ENCODE peak calls at places on chromosomes 6 and 20, in seven cellular contexts. E is kidney, H is ovary, G is BJ, R is tibial nerve, P is Calu3, B is K562. D is an unnamed sample.
A peak's percentile ranks its signal among the peaks of the same experiment; 100 is the strongest.

GRCh38 chr6:43981363-43981990 is 145.8 kb downstream of the MRPL14 start:
- DNase-seq in H (no peak), G (no peak), B (no peak), E (no peak), P (no peak), R (no peak), D (no peak)

GRCh38 chr20:20130399-20130798 is 78.1 kb downstream of the CFAP61 start:
- DNase-seq in G (no peak), R (no peak), P (no peak), H (no peak), B (no peak), E (no peak), D (no peak)

GRCh38 chr6:27836783-27837635 is 75.2 kb downstream of the OR2B2 start:
- DNase-seq in H (peak; percentile 64), E (no peak), G (peak; percentile 50), B (peak; percentile 75), R (peak; percentile 61), P (peak; percentile 64), D (peak; percentile 57)

GRCh38 chr6:154500769-154501171 is 9.7 kb downstream of the CNKSR3 start:
- DNase-seq in P (no peak), E (no peak), R (no peak), G (no peak), H (no peak), B (peak; percentile 57), D (no peak)

GRCh38 chr6:84052204-84052882 is 18.8 kb downstream of the MRAP2 start:
- DNase-seq in P (no peak), B (peak; percentile 82), E (peak; percentile 95), G (no peak), R (peak; percentile 71), H (peak; percentile 51), D (no peak)

GRCh38 chr20:62660768-62661167 is 18.5 kb downstream of the SLCO4A1 start:
- DNase-seq in E (no peak), G (no peak), B (no peak), P (no peak), R (no peak), H (peak; percentile 50), D (no peak)

GRCh38 chr20:57464642-57465211 is 60.2 kb downstream of the CTCFL start:
- DNase-seq in B (peak; percentile 67), H (no peak), P (peak; percentile 53), G (no peak), R (no peak), E (peak; percentile 35), D (peak; percentile 82)

GRCh38 chr20:17990278-17990972 is 21.6 kb downstream of the MGME1 start:
- DNase-seq in H (no peak), P (no peak), G (no peak), E (no peak), B (no peak), R (no peak), D (no peak)

GRCh38 chr6:98433325-98433724 is 401.0 kb upstream of the POU3F2 start:
- DNase-seq in B (no peak), H (no peak), P (no peak), G (no peak), R (no peak), E (no peak), D (no peak)

GRCh38 chr6:44262467-44263356 is 2.6 kb downstream of the NFKBIE start:
- DNase-seq in H (no peak), B (no peak), R (no peak), G (no peak), E (no peak), P (no peak), D (no peak)

GRCh38 chr6:55433446-55434130 is 106.3 kb downstream of the GFRAL start:
- DNase-seq in B (no peak), G (no peak), H (no peak), P (no peak), R (no peak), E (no peak), D (no peak)

GRCh38 chr20:63521602-63522001 is 1.0 kb downstream of the PPDPF start:
- DNase-seq in R (no peak), B (no peak), G (no peak), P (no peak), H (no peak), E (peak; percentile 85), D (peak; percentile 44)

GRCh38 chr6:126180585-126180984 is 159.3 kb upstream of the CENPW start:
- DNase-seq in H (no peak), E (no peak), B (no peak), R (no peak), P (peak; percentile 41), G (peak; percentile 57), D (no peak)

GRCh38 chr6:119856136-119856535 is 506.6 kb upstream of the MAN1A1 start:
- DNase-seq in G (no peak), R (no peak), P (no peak), B (no peak), H (no peak), E (no peak), D (no peak)

GRCh38 chr20:997016-997415 is 5.1 kb downstream of the RSPO4 start:
- DNase-seq in G (no peak), P (no peak), H (no peak), R (no peak), E (no peak), B (no peak), D (peak; percentile 2)

GRCh38 chr20:13990465-13990864 is at the start of gene SEL1L2:
- DNase-seq in R (no peak), B (no peak), E (no peak), H (no peak), G (no peak), P (no peak), D (no peak)

GRCh38 chr6:21604081-21604480 is 10.5 kb downstream of the SOX4 start:
- DNase-seq in E (no peak), H (no peak), P (no peak), R (no peak), G (no peak), B (no peak), D (no peak)

GRCh38 chr6:21601341-21601740 is 7.8 kb downstream of the SOX4 start:
- DNase-seq in G (no peak), E (no peak), B (no peak), R (no peak), P (no peak), H (no peak), D (no peak)

GRCh38 chr6:21599074-21599639 is 5.6 kb downstream of the SOX4 start:
- DNase-seq in E (no peak), G (no peak), H (no peak), R (no peak), B (no peak), P (no peak), D (no peak)

GRCh38 chr6:21603516-21603952 is 10.0 kb downstream of the SOX4 start:
- DNase-seq in P (no peak), G (no peak), H (no peak), B (no peak), R (no peak), E (no peak), D (no peak)

DNA sequence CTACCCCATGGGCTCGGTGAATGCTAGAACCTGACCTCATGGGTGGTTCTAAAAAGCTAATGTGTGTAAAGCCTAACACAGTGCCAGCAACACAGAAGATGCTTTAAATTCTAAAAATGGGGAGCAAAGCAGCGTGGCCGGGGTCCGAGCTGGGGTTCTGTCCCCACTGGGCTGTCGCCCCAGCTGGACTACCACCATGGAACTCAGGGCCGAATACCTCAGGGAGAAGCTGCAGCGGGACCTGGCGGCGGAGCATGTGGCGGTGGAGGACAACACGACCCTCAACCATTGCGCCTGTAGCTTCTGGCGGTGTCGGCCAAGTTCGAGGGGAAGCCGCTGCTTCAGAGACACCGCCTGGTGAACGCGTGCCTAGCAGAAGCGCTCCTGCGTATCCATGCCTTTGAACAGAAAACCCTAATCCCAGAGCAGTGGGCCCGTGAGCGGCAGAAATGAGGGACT is 8.4 kb downstream of the SOX4 start:
- DNase-seq in H (no peak), E (no peak), R (no peak), P (no peak), B (no peak), G (no peak), D (no peak)
- TF ChIP-seq CTCF in H (no peak), E (no peak), R (no peak), P (no peak), B (no peak), G (no peak), D (no peak)

GRCh38 chr20:48658505-48658904 is 169.3 kb downstream of the PREX1 start:
- DNase-seq in B (no peak), R (no peak), P (no peak), H (no peak), G (no peak), E (no peak), D (no peak)

GRCh38 chr20:48656120-48656519 is 171.7 kb downstream of the PREX1 start:
- DNase-seq in B (no peak), E (no peak), R (no peak), P (no peak), H (no peak), G (no peak), D (no peak)

GRCh38 chr20:48657426-48658197 is 170.2 kb downstream of the PREX1 start:
- DNase-seq in R (peak; percentile 66), E (no peak), B (peak; percentile 86), H (peak; percentile 67), G (no peak), P (peak; percentile 83), D (peak; percentile 66)

GRCh38 chr20:48658198-48658476 is 169.7 kb downstream of the PREX1 start:
- DNase-seq in H (no peak), B (no peak), R (no peak), P (no peak), E (no peak), G (no peak), D (no peak)

GRCh38 chr20:48656661-48657211 is 171.1 kb downstream of the PREX1 start:
- DNase-seq in R (no peak), B (peak; percentile 68), P (peak; percentile 94), G (no peak), E (no peak), H (no peak), D (no peak)
- TF ChIP-seq CTCF in R (no peak), B (peak; percentile 70), P (peak; percentile 86), G (peak; percentile 23), E (no peak), H (no peak), D (no peak)

GRCh38 chr20:44651507-44652373 is at the start of gene ADA:
- DNase-seq in B (peak; percentile 76), P (peak; percentile 83), H (peak; percentile 66), E (peak; percentile 82), R (no peak), G (no peak), D (no peak)
- TF ChIP-seq CTCF in B (no peak), P (peak; percentile 32), H (no peak), E (no peak), R (no peak), G (peak; percentile 10), D (no peak)

DNA sequence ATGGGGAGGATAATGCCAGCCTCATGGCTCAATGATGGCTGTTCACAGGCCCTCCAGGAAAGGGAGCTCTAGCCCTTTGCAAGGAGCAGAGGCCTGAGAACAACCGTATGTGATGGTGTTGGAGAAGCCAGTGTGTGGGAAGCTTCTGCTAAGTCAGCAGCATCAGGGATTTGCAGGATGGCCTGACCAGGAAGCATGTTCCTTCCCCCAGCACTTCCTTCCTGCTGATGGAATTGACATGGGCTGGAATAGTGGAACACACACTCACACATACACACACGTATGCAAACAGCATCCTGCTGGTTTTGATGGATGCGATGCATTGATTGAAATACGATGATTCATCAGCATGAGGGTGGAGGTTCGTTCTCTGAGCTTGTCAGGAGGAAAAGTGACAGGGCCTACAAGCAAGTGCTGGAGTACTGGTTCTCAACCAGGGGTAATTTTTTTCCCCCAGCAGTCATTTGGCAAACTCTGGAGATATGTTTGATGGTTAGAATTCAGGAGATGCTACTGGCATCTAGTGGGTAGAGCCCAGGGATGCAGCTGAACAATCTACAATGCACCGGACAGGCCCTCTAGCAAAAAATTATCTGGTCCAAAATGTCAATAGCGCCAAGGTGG is 229.1 kb downstream of the NFATC2 start:
- DNase-seq in B (no peak), P (peak; percentile 30), E (no peak), H (no peak), G (no peak), R (no peak), D (no peak)
- TF ChIP-seq CTCF in B (no peak), P (no peak), E (no peak), H (no peak), G (no peak), R (no peak), D (no peak)